ENCODE peak calls at places on chromosomes 16 and 17, in nine cellular contexts. I is H9; S is stimulated activated CD4-positive, alpha-beta T cell treated with anti-CD3 and anti-CD28 coated beads, Interleukin-2, amount 100 ng/mL, for 24 hours; J is left cardiac atrium; G is NCI-H1436 treated with DMSO at 0.1 percent for 48 hours; E is adrenal gland; K is osteoblast; Z is adipocyte; H is GM18507. F is an unnamed sample.

GRCh38 chr16:21646721-21647561 is 5.5 kb downstream of the IGSF6 start:
- DNase-seq in I (no peak), S (peak; percentile 76), J (no peak), G (no peak), E (no peak), K (no peak), Z (no peak), H (peak; percentile 62), F (no peak)

GRCh38 chr16:49457196-49457595 is 83.6 kb downstream of the C16orf78 start:
- DNase-seq in I (peak; percentile 3), S (peak; percentile 13), J (no peak), G (no peak), E (no peak), K (no peak), Z (no peak), H (no peak), F (no peak)

GRCh38 chr17:73707358-73707757 is 63.1 kb upstream of the SDK2 start:
- DNase-seq in I (no peak), S (no peak), J (no peak), G (no peak), E (no peak), K (no peak), Z (no peak), H (no peak), F (no peak)

GRCh38 chr16:88355389-88356123 is 27.2 kb upstream of the ZNF469 start:
- DNase-seq in I (no peak), S (no peak), J (peak; percentile 11), G (no peak), E (no peak), K (peak; percentile 71), Z (no peak), H (no peak), F (no peak)

GRCh38 chr17:18186271-18186982 is 2.8 kb downstream of the ALKBH5 start:
- DNase-seq in I (no peak), S (no peak), J (no peak), G (no peak), E (no peak), K (peak; percentile 58), Z (peak; percentile 82), H (no peak), F (no peak)

GRCh38 chr17:45923511-45924268 is 29.3 kb downstream of the MAPT start:
- DNase-seq in I (no peak), S (no peak), J (no peak), G (no peak), E (no peak), K (peak; percentile 82), Z (peak; percentile 89), H (no peak), F (no peak)

GRCh38 chr17:37752482-37752881 is 7.6 kb upstream of the HNF1B start:
- DNase-seq in I (no peak), S (no peak), J (no peak), G (no peak), E (no peak), K (peak; percentile 93), Z (peak; percentile 64), H (no peak), F (no peak)

GRCh38 chr16:86261379-86261778 is 248.9 kb upstream of the FOXF1 start:
- DNase-seq in I (peak; percentile 10), S (no peak), J (no peak), G (no peak), E (no peak), K (no peak), Z (no peak), H (no peak), F (no peak)

GRCh38 chr17:3545151-3545550 is 12.5 kb downstream of the TRPV3 start:
- DNase-seq in I (no peak), S (no peak), J (no peak), G (no peak), E (no peak), K (peak; percentile 54), Z (no peak), H (no peak), F (no peak)

GRCh38 chr16:81480856-81481821 is 36.5 kb downstream of the CMIP start:
- DNase-seq in I (no peak), S (no peak), J (peak; percentile 59), G (no peak), E (peak; percentile 73), K (peak; percentile 80), Z (no peak), H (peak; percentile 87), F (peak; percentile 74)

GRCh38 chr17:59349178-59349577 is 17.7 kb downstream of the YPEL2 start:
- DNase-seq in I (no peak), S (no peak), J (no peak), G (no peak), E (no peak), K (no peak), Z (no peak), H (no peak), F (no peak)

GRCh38 chr17:43013296-43013695 is 6.7 kb downstream of the IFI35 start:
- DNase-seq in I (no peak), S (no peak), J (no peak), G (no peak), E (no peak), K (no peak), Z (no peak), H (no peak), F (no peak)

GRCh38 chr16:2090819-2091721 is 43.3 kb downstream of the TSC2 start:
- DNase-seq in I (peak; percentile 91), S (no peak), J (peak; percentile 79), G (no peak), E (peak; percentile 90), K (peak; percentile 95), Z (peak; percentile 71), H (no peak), F (peak; percentile 85)

F was measured in lung.